ENCODE peak calls at places on chromosome 6, in eight cellular contexts. Q, J, Y, T, H, D, P and W are unnamed samples.

GRCh38 chr6:38034269-38034914 is 214.9 kb downstream of the ZFAND3 start:
- DNase-seq in H (no peak), J (no peak), P (no peak), D (no peak), T (no peak), Y (peak), Q (no peak), W (no peak)

GRCh38 chr6:28597924-28598323 is 72.2 kb downstream of the GPX5 start:
- DNase-seq in J (no peak), Q (no peak), D (no peak), H (no peak), T (no peak), P (no peak), Y (peak), W (no peak)

GRCh38 chr6:110996661-110997060 is 14.8 kb downstream of the RPF2 start:
- DNase-seq in T (no peak), Q (no peak), P (no peak), J (no peak), Y (no peak), H (no peak), D (no peak), W (no peak)

GRCh38 chr6:16805190-16805860 is 44.1 kb upstream of the ATXN1 start:
- DNase-seq in Y (no peak), P (no peak), H (no peak), J (no peak), T (no peak), D (no peak), Q (no peak), W (no peak)

GRCh38 chr6:95228636-95229035 is 348.7 kb upstream of the MANEA start:
- DNase-seq in H (no peak), D (no peak), Q (no peak), T (no peak), P (no peak), Y (no peak), J (no peak), W (no peak)

GRCh38 chr6:134117409-134117808 is 65.0 kb upstream of the SLC2A12 start:
- DNase-seq in Q (no peak), J (no peak), T (no peak), Y (no peak), P (no peak), D (no peak), H (no peak), W (no peak)

GRCh38 chr6:21595951-21596378 is 2.4 kb downstream of the SOX4 start:
- DNase-seq in T (no peak), D (no peak), H (no peak), P (no peak), Y (no peak), Q (peak), J (no peak), W (no peak)

GRCh38 chr6:99407076-99407475 is 13.1 kb upstream of the COQ3 start:
- DNase-seq in T (no peak), D (no peak), J (no peak), H (no peak), Q (no peak), Y (no peak), P (no peak), W (no peak)

GRCh38 chr6:152099816-152100618 is 292.5 kb downstream of the ESR1 start:
- DNase-seq in Q (no peak), J (no peak), H (no peak), Y (no peak), P (no peak), D (no peak), T (peak), W (peak)

GRCh38 chr6:36809933-36810844 is 29.1 kb downstream of the CPNE5 start:
- DNase-seq in Q (no peak), H (no peak), T (no peak), P (no peak), D (no peak), J (no peak), Y (no peak), W (no peak)

GRCh38 chr6:54262956-54263355 is 45.3 kb upstream of the TINAG start:
- DNase-seq in Y (no peak), D (no peak), H (no peak), J (no peak), T (no peak), Q (no peak), P (no peak), W (no peak)

GRCh38 chr6:170284866-170285469 is 5.9 kb downstream of the DLL1 start:
- DNase-seq in P (no peak), H (no peak), J (no peak), Q (peak), Y (no peak), T (no peak), D (no peak), W (no peak)

GRCh38 chr6:108123516-108123929 is 42.3 kb upstream of the NR2E1 start:
- DNase-seq in D (no peak), H (no peak), Y (no peak), Q (no peak), P (no peak), T (no peak), J (no peak), W (no peak)
- TF ChIP-seq POLR2A in D (no peak), H (no peak), Y (no peak), Q (no peak), P (no peak), T (no peak), J (no peak), W (no peak)

DNA sequence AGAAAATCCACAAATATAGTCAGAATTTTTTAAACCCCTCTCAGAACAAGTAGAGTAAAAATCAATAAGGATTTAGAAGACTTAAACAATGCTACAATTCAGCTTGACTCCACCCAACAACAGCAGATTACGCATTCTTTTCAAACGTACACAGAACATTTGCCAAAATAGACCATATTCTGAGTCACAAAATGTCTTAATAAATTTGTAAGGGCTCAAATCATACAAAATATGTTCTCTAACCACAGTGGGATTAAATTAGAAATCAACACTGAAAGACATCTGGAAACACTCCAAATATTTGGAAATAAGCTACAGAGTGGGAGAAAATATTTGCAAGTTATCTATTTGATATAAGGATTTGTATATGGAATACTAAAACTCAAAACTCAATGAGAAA is 164.2 kb upstream of the AKAP12 start:
- DNase-seq in Y (no peak), H (no peak), T (no peak), P (no peak), J (no peak), Q (no peak), D (no peak), W (no peak)
- TF ChIP-seq POLR2A in Y (no peak), H (no peak), T (no peak), P (no peak), J (no peak), Q (no peak), D (no peak), W (no peak)

DNA sequence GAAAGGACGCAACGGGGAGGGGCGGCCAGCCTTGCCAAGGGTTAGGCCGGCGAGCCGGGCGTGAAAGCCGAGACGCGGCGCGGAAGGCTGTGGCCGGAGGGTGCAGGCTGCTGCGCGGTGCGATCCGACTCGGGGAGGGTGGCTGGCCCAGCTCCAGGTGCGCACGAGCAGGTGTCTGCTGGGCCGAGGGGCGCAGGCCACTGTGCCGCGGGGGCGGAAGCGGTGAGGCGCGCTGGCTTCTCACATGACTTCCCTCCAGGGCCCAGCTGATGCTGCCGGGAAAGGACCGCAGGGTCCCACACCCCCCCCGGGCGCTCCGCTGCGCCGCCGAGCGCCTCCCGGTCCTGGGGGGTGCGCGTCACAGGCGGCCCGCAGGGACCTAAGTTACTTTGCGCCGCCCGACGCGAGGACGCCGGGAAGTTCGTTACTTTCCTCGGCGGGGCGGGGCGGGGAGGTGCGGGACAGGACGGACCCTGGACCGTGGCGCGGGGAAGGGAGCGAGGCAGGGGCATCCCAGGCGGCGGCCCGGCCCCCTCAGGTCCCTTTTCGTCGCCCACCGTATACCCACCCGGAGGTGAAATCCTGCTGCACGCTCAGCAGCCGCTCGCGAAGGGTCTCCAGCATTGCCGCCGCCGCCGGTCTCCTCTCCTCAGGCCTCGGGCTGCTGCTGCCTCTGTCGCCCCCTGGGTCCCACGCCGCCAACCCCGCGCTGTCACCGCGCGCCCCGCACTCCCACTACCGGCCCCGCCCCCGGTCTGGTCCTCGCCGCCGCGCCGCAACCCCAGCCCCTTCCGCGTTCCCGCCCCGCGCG is at the start of gene DTNBP1:
- DNase-seq in D (peak), P (peak), Q (peak), J (peak), H (peak), Y (no peak), T (peak), W (peak)
- TF ChIP-seq POLR2A in D (no peak), P (peak), Q (no peak), J (no peak), H (peak), Y (no peak), T (no peak), W (peak)

GRCh38 chr6:39221746-39222641 is 7.3 kb downstream of the KCNK5 start:
- DNase-seq in T (no peak), H (no peak), J (no peak), D (no peak), Q (no peak), Y (no peak), P (no peak), W (no peak)
- TF ChIP-seq POLR2A in T (no peak), H (no peak), J (no peak), D (no peak), Q (no peak), Y (no peak), P (no peak), W (no peak)

GRCh38 chr6:144285798-144286502 is 815 bp downstream of the UTRN start:
- DNase-seq in Q (peak), Y (no peak), P (peak), T (peak), J (no peak), H (peak), D (peak), W (peak)
- TF ChIP-seq POLR2A in Q (no peak), Y (no peak), P (peak), T (no peak), J (no peak), H (no peak), D (no peak), W (peak)